ENCODE peak calls at places on chromosomes 13 and 19, in six cellular contexts. H, V, I, X, U and Q are unnamed samples.

GRCh38 chr13:24622481-24622880 is 57.7 kb upstream of the ATP12A start:
- DNase-seq in H (no peak), V (no peak), I (no peak), X (no peak), U (no peak), Q (no peak)

GRCh38 chr13:43551897-43552456 is 234.8 kb downstream of the ENOX1 start:
- DNase-seq in H (no peak), V (no peak), I (no peak), X (no peak), U (no peak), Q (no peak)

GRCh38 chr13:42041684-42042035 is 6.8 kb upstream of the DGKH start:
- DNase-seq in H (peak), V (peak), I (peak), X (no peak), U (peak), Q (peak)

GRCh38 chr19:51272183-51272817 is 21.4 kb downstream of the SIGLECL1 start:
- DNase-seq in H (no peak), V (no peak), I (no peak), X (no peak), U (no peak), Q (no peak)

GRCh38 chr13:79379274-79379673 is 26.8 kb downstream of the RBM26 start:
- DNase-seq in H (peak), V (no peak), I (no peak), X (no peak), U (no peak), Q (no peak)

GRCh38 chr19:5987077-5987818 is 9.3 kb upstream of the RANBP3 start:
- DNase-seq in H (peak), V (peak), I (peak), X (peak), U (peak), Q (peak)

GRCh38 chr13:95644611-95645052 is at the start of gene DZIP1:
- DNase-seq in H (peak), V (peak), I (peak), X (no peak), U (peak), Q (peak)

GRCh38 chr13:43879323-43880181 is at the start of the genes CCDC122 and LACC1:
- DNase-seq in H (peak), V (peak), I (peak), X (peak), U (peak), Q (peak)

GRCh38 chr13:40048551-40048950 is 393.1 kb downstream of the COG6 start:
- DNase-seq in H (no peak), V (no peak), I (no peak), X (no peak), U (no peak), Q (no peak)

GRCh38 chr13:29937836-29938235 is 87.4 kb upstream of the UBL3 start:
- DNase-seq in H (no peak), V (no peak), I (no peak), X (peak), U (no peak), Q (no peak)

GRCh38 chr19:11191273-11191755 is 6.0 kb downstream of the KANK2 start:
- DNase-seq in H (peak), V (peak), I (peak), X (no peak), U (peak), Q (no peak)

DNA sequence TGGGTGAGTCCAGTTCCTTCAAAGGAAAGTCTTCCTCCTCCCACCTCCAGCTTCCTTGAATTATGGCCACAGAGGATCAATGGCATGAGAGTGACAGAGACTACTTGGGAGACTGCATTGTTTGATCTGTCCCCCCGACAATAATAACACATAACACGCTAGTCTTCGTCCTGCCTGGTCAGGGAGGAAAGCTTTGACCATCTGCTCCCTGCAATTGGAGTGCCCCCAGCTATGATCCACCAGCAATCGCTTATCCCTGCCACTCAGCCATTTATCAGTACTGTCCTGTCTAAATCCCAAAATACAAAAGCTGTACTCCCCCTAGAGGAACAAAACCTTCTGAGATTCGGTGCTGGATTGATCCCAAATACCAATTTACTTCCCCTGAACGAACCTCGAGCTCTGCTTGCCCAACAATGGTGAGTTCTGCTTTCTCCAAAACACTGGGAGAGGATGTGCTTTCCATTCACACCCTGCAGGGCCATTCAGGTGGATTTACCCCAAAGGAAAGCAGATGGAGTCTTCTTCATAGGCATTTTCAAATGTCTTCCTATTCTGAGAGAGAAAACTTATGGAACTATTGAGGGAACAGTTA is 466.7 kb downstream of the TSHZ3 start:
- DNase-seq in H (no peak), V (no peak), I (no peak), X (no peak), U (no peak), Q (no peak)
- TF ChIP-seq CTCF in H (no peak), V (no peak), I (no peak), X (no peak), U (no peak), Q (no peak)

DNA sequence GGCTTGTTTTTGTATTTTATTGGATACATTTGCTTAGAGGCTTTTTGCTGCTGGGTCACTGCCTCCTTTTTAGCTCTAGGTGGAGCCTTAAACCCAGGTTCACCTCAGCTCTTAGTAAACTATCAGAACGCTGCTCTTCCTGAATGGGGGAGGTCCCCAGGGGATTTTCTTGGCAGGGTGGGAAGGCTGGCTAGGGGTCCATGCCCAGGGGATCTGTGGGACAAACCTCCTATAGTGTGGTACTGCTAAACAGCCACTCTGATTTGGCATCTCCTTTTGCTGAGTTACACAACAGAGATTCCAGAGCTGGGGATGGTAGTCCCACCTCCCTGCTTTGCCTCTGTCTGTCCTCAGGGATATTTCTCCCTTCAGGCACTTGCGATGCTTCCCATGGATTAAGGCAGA is 204.9 kb downstream of the ZIC5 start:
- DNase-seq in H (no peak), V (peak), I (no peak), X (no peak), U (peak), Q (no peak)
- TF ChIP-seq CTCF in H (no peak), V (peak), I (no peak), X (no peak), U (peak), Q (peak)

GRCh38 chr19:44113138-44113783 is at the start of gene ZNF225:
- DNase-seq in H (peak), V (peak), I (peak), X (peak), U (peak), Q (peak)

GRCh38 chr19:44113784-44114390 is 688 bp downstream of the ZNF225 start:
- DNase-seq in H (peak), V (no peak), I (peak), X (no peak), U (no peak), Q (peak)

GRCh38 chr19:44111910-44112463 is 1.2 kb upstream of the ZNF225 start:
- DNase-seq in H (peak), V (peak), I (no peak), X (no peak), U (peak), Q (no peak)

GRCh38 chr19:44109458-44109857 is 3.7 kb upstream of the ZNF225 start:
- DNase-seq in H (no peak), V (no peak), I (no peak), X (no peak), U (no peak), Q (no peak)

DNA sequence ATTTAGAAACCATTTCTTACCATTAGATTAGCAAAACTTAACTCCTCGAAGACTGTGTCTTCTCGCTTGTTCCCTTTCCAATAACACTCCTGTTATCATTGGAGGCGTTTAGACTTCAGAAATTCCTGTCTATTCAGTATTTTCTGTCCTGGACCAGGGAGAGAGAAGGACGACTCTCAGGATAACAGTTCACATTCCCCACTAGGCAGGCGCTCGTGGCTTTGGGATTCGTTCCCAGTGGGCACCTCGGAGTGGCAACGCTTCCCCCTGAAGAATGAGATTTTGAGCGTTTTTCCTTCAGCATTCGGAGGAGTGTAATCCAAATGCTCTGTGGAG is 429 bp upstream of the ZNF225 start:
- DNase-seq in H (no peak), V (no peak), I (no peak), X (no peak), U (no peak), Q (no peak)
- TF ChIP-seq CTCF in H (no peak), V (no peak), I (no peak), X (no peak), U (no peak), Q (no peak)

GRCh38 chr19:20513179-20513934 is 52.2 kb downstream of the ZNF737 start:
- DNase-seq in H (no peak), V (no peak), I (no peak), X (no peak), U (no peak), Q (no peak)
- TF ChIP-seq CTCF in H (no peak), V (no peak), I (no peak), X (no peak), U (no peak), Q (no peak)

GRCh38 chr13:27170521-27171243 is 929 bp downstream of the USP12 start:
- DNase-seq in H (peak), V (no peak), I (peak), X (peak), U (peak), Q (peak)

GRCh38 chr13:27171244-27171829 is at the start of gene USP12:
- DNase-seq in H (no peak), V (no peak), I (peak), X (peak), U (no peak), Q (peak)

GRCh38 chr13:27172495-27172842 is 858 bp upstream of the USP12 start:
- DNase-seq in H (no peak), V (peak), I (no peak), X (no peak), U (peak), Q (no peak)

GRCh38 chr13:27170221-27170520 is 1.4 kb downstream of the USP12 start:
- DNase-seq in H (peak), V (peak), I (no peak), X (no peak), U (peak), Q (no peak)

GRCh38 chr13:27171830-27172494 is 351 bp upstream of the USP12 start:
- DNase-seq in H (peak), V (peak), I (peak), X (peak), U (peak), Q (peak)
- TF ChIP-seq CTCF in H (no peak), V (no peak), I (peak), X (peak), U (no peak), Q (no peak)

GRCh38 chr19:48169974-48170803 is at the start of the genes LIG1 and ZSWIM9:
- DNase-seq in H (peak), V (peak), I (peak), X (peak), U (peak), Q (peak)
- TF ChIP-seq CTCF in H (peak), V (peak), I (peak), X (no peak), U (peak), Q (peak)

GRCh38 chr19:3268326-3268725 is 43.9 kb downstream of the CELF5 start:
- DNase-seq in H (no peak), V (no peak), I (no peak), X (no peak), U (no peak), Q (no peak)
- TF ChIP-seq CTCF in H (no peak), V (no peak), I (no peak), X (no peak), U (no peak), Q (no peak)

DNA sequence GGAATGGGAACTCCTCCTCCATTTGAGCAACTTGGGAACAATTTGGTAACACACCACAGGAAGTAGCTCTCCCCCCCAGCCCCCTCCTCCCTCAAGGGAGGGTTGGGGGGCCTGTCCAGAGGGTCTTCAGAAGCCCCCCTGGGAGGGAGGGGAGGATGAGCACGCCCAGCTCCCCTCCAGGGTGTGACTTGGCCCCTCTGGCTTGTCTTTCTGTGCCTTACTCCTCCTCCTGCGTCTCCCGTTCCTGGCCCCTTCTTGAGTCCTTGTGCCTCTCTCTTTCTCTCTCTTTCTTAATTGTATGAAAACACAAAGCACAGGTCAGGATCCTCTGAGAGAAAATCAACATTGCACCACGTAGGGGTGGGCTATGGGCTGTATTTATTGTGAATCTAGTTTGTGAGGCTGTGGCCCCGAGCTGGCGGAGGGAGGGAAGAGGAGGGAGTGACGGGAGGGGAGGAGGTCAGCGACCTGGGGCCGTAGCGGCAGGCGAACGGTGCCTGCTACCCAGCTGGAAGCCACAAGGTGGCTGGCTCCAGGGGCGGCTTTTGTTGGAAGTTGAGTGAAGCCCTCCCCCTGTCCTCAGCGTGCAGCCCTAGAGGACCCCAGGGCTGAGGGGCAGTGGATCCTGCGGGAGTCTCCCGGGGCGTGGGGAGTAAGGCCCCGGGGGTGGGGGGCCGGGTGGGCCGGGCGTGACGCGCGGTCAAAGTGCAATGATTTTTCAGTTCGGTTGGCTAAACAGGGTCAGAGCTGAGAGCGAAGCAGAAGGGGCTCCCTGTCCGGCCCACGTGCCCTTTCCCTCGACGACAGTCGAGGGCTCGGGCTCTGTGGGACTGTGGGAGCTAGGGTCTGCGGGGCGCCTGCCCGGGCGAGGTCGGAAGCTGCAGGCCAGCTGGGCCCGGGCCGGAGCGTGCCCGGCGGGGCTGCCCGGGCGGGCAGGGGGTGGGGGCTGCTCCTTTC is 6.4 kb downstream of the LYL1 start:
- DNase-seq in H (no peak), V (no peak), I (no peak), X (no peak), U (no peak), Q (peak)
- TF ChIP-seq CTCF in H (no peak), V (peak), I (peak), X (no peak), U (no peak), Q (peak)

DNA sequence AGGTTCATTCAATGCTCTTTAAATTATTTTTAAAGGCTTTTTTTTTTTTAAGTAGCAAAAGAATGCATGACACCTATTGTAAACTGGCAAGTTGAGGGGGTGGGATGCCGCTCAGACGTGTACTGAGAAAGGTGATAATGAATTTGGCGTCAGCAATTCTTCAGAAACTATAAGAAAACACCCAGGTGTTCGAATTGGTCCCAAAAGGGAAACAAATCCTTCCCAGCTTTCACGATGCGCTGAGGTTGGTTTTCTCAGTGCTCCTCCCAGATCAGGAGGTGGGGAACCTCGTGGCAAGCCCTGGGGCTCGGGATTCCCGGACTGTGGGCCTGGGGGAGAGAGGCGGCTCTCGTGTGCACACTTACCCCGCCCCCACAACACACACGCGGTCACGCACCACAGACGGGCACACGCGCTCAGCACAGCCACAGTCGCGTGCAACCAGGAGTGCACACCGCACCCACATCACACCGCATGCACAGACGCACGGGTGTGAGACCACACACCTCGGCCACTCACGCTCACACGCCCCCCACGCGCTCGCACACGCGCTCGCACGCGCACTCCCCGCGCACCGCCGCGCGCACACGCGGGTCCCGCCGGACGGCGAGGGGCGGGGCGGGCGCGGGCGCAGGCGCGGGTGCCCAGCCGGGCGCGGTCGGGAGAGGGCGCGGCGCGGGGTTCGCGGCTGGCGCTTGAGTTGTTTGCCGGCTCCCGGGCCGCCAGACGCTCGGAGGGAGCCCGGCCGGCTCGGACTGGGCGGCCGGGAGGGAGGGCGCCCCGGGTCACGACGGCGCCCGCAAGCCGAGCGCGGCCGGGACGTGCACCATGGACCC is at the start of gene FAM124A:
- DNase-seq in H (no peak), V (no peak), I (peak), X (peak), U (peak), Q (peak)
- TF ChIP-seq CTCF in H (no peak), V (peak), I (peak), X (no peak), U (no peak), Q (peak)

GRCh38 chr19:8484331-8484894 is 18.0 kb downstream of the PRAM1 start:
- DNase-seq in H (no peak), V (no peak), I (no peak), X (no peak), U (no peak), Q (peak)
- TF ChIP-seq CTCF in H (no peak), V (no peak), I (no peak), X (no peak), U (no peak), Q (no peak)